ENCODE peak calls at places on chromosomes 1 and 21, in four cellular contexts. I is stimulated activated CD4-positive, alpha-beta T cell treated with anti-CD3 and anti-CD28 coated beads, Interleukin-1b, Interleukin-23, amount 100 ng/mL, for 24 hours; G is memory B cell; H is progenitor cell of endocrine pancreas. V is an unnamed sample.

GRCh38 chr21:41321211-41321907 is 4.8 kb downstream of the FAM3B start:
- DNase-seq in H (no peak), G (no peak), I (no peak), V (no peak)

GRCh38 chr1:46667782-46668760 is at the start of gene ATPAF1:
- DNase-seq in G (peak), I (peak), H (peak), V (peak)

GRCh38 chr21:45466330-45467220 is 61.6 kb downstream of the COL18A1 start:
- DNase-seq in I (no peak), H (no peak), G (no peak), V (no peak)

GRCh38 chr21:43211085-43212071 is 42.6 kb downstream of the CRYAA start:
- DNase-seq in G (no peak), H (peak), I (no peak), V (peak)

GRCh38 chr1:52393174-52393573 is 11.0 kb downstream of the ORC1 start:
- DNase-seq in G (no peak), H (no peak), I (no peak), V (no peak)

GRCh38 chr1:5770981-5771765 is 221.1 kb downstream of the NPHP4 start:
- DNase-seq in I (no peak), H (no peak), G (no peak), V (no peak)

GRCh38 chr1:185477638-185478216 is 160.7 kb upstream of the IVNS1ABP start:
- DNase-seq in H (no peak), G (no peak), I (no peak), V (no peak)

GRCh38 chr1:182041615-182042014 is 19.9 kb downstream of the ZNF648 start:
- DNase-seq in I (no peak), H (no peak), G (no peak), V (no peak)

GRCh38 chr1:199272690-199273089 is 633.9 kb downstream of the PTPRC start:
- DNase-seq in I (no peak), G (no peak), H (no peak), V (no peak)

GRCh38 chr1:55997550-55997949 is 581.8 kb downstream of the PLPP3 start:
- DNase-seq in I (no peak), H (no peak), G (no peak), V (no peak)

GRCh38 chr1:212878418-212878817 is 20.3 kb downstream of the FLVCR1 start:
- DNase-seq in H (no peak), I (no peak), G (no peak), V (no peak)

GRCh38 chr1:186014370-186015030 is 280.3 kb downstream of the HMCN1 start:
- DNase-seq in G (no peak), H (no peak), I (no peak), V (no peak)

GRCh38 chr1:199646761-199647160 is 380.7 kb upstream of the NR5A2 start:
- DNase-seq in G (no peak), I (no peak), H (no peak), V (no peak)

GRCh38 chr1:38919075-38919474 is 22.6 kb downstream of the RHBDL2 start:
- DNase-seq in I (no peak), G (no peak), H (no peak), V (no peak)

GRCh38 chr1:88680446-88680845 is 3.6 kb upstream of the PKN2 start:
- DNase-seq in I (no peak), G (no peak), H (no peak), V (no peak)

GRCh38 chr1:169217621-169218020 is 111.1 kb downstream of the ATP1B1 start:
- DNase-seq in G (no peak), I (no peak), H (no peak), V (no peak)

GRCh38 chr21:45427331-45428271 is 22.6 kb downstream of the COL18A1 start:
- DNase-seq in I (no peak), G (no peak), H (no peak), V (no peak)

GRCh38 chr1:28323720-28324119 is 5.1 kb upstream of the MED18 start:
- DNase-seq in G (no peak), I (no peak), H (no peak), V (no peak)

GRCh38 chr1:223033658-223034057 is 109.4 kb downstream of the TLR5 start:
- DNase-seq in I (no peak), G (no peak), H (no peak), V (no peak)

GRCh38 chr1:101075926-101076325 is 50.3 kb upstream of the DPH5 start:
- DNase-seq in H (no peak), I (no peak), G (no peak), V (no peak)

V was measured in mesothelial cell of epicardium.